ENCODE peak calls at places on chromosomes 16 and 17, in nine cellular contexts. E is fibroblast of lung; W is Kasumi-1; T is AG08395; F is stimulated activated naive CD4-positive, alpha-beta T cell; Z is KG1; K is effector CD4-positive, alpha-beta T cell; N is NAMALWA; L is activated naive CD4-positive, alpha-beta T cell treated with anti-CD3 and anti-CD28 coated beads, Interleukin-2, amount 10 ng/mL, durations not matched to agents 7 days and 5 days. U is an unnamed sample.

GRCh38 chr17:27283057-27283456 is 10.9 kb upstream of the WSB1 start:
- DNase-seq in F (no peak), W (peak), K (no peak), E (no peak), T (no peak), L (no peak), N (no peak), Z (peak), U (no peak)

GRCh38 chr17:20702692-20703091 is 123.2 kb downstream of the CDRT15L2 start:
- DNase-seq in Z (no peak), N (no peak), T (no peak), W (no peak), E (no peak), K (no peak), F (no peak), L (no peak), U (no peak)

GRCh38 chr17:8160741-8161221 is 2.0 kb downstream of the VAMP2 start:
- DNase-seq in F (no peak), N (no peak), T (no peak), L (no peak), W (no peak), K (no peak), E (no peak), Z (no peak), U (no peak)

GRCh38 chr17:65027305-65027704 is 29.2 kb downstream of the GNA13 start:
- DNase-seq in W (peak), L (peak), K (peak), T (peak), Z (no peak), N (peak), F (no peak), E (peak), U (peak)

GRCh38 chr17:72725432-72726068 is 366.9 kb downstream of the SLC39A11 start:
- DNase-seq in L (peak), K (peak), T (peak), E (peak), F (peak), W (peak), Z (no peak), N (peak), U (no peak)

GRCh38 chr16:4488486-4488967 is 12.3 kb downstream of the HMOX2 start:
- DNase-seq in T (no peak), K (no peak), W (no peak), Z (no peak), L (peak), N (no peak), E (no peak), F (no peak), U (no peak)

GRCh38 chr16:82133798-82134197 is 36.2 kb downstream of the MPHOSPH6 start:
- DNase-seq in L (peak), E (no peak), T (no peak), Z (no peak), N (no peak), K (no peak), W (peak), F (no peak), U (no peak)

GRCh38 chr16:709651-710499 is 4.3 kb upstream of the FBXL16 start:
- DNase-seq in K (no peak), L (no peak), E (peak), F (no peak), Z (no peak), T (peak), N (peak), W (no peak), U (peak)

GRCh38 chr17:10729334-10730193 is at the start of gene TMEM220:
- DNase-seq in L (peak), K (no peak), T (peak), F (peak), Z (no peak), W (peak), E (peak), N (no peak), U (peak)

GRCh38 chr16:23491490-23492391 is 18.6 kb downstream of the GGA2 start:
- DNase-seq in F (no peak), K (no peak), T (peak), L (no peak), W (no peak), E (no peak), Z (no peak), N (no peak), U (no peak)

GRCh38 chr16:86619263-86619935 is 41.0 kb downstream of the FOXL1 start:
- DNase-seq in K (no peak), T (peak), W (no peak), E (no peak), F (no peak), N (no peak), Z (no peak), L (no peak), U (no peak)

GRCh38 chr17:8940866-8941471 is 24.5 kb downstream of the PIK3R5 start:
- DNase-seq in N (no peak), W (no peak), K (no peak), E (no peak), F (peak), L (peak), Z (no peak), T (no peak), U (no peak)

GRCh38 chr17:7562208-7562605 is 488 bp downstream of the SENP3 start:
- DNase-seq in F (no peak), N (no peak), K (no peak), E (no peak), Z (no peak), T (no peak), W (no peak), L (no peak), U (no peak)

GRCh38 chr17:36994438-36994837 is 45.7 kb downstream of the AATF start:
- DNase-seq in F (no peak), E (no peak), L (no peak), W (no peak), K (no peak), Z (no peak), N (no peak), T (peak), U (peak)

GRCh38 chr16:30677931-30678585 is 19.8 kb downstream of the FBRS start:
- DNase-seq in L (no peak), F (no peak), T (no peak), E (no peak), W (no peak), K (no peak), Z (no peak), N (no peak), U (no peak)

GRCh38 chr16:58814348-58814801 is 80.3 kb upstream of the GOT2 start:
- DNase-seq in K (no peak), N (peak), T (peak), F (no peak), L (peak), E (peak), W (peak), Z (peak), U (no peak)

GRCh38 chr16:16131659-16132058 is 91.6 kb downstream of the ABCC6 start:
- DNase-seq in K (no peak), T (no peak), N (no peak), Z (no peak), L (no peak), W (no peak), F (no peak), E (no peak), U (no peak)

GRCh38 chr17:19364699-19365498 is 2.4 kb upstream of the B9D1 start:
- DNase-seq in W (no peak), Z (no peak), N (no peak), L (no peak), T (no peak), E (no peak), K (no peak), F (no peak), U (no peak)

GRCh38 chr17:75345514-75346167 is 56.4 kb upstream of the SLC25A19 start:
- DNase-seq in T (no peak), W (peak), F (no peak), Z (no peak), N (peak), L (peak), K (peak), E (no peak), U (no peak)

GRCh38 chr16:65510850-65511249 is 389.0 kb upstream of the CDH11 start:
- DNase-seq in F (no peak), N (no peak), T (no peak), Z (no peak), K (no peak), E (no peak), W (no peak), L (no peak), U (no peak)

GRCh38 chr16:17222756-17223411 is 247.9 kb downstream of the XYLT1 start:
- DNase-seq in Z (peak), K (no peak), T (no peak), N (no peak), L (no peak), F (no peak), W (no peak), E (no peak), U (no peak)

GRCh38 chr16:80792031-80792430 is 12.4 kb downstream of the CDYL2 start:
- DNase-seq in N (no peak), T (no peak), L (no peak), Z (no peak), E (peak), K (no peak), F (no peak), W (no peak), U (no peak)

GRCh38 chr16:67257486-67258159 is 8.8 kb downstream of the SLC9A5 start:
- DNase-seq in N (no peak), E (no peak), L (no peak), W (no peak), T (peak), K (no peak), F (no peak), Z (no peak), U (no peak)

GRCh38 chr17:549197-550040 is 165.2 kb downstream of the VPS53 start:
- DNase-seq in L (no peak), E (peak), N (no peak), F (no peak), T (peak), Z (no peak), W (no peak), K (no peak), U (no peak)

GRCh38 chr16:64094170-64094960 is 1027.5 kb downstream of the CDH11 start:
- DNase-seq in L (no peak), W (no peak), F (no peak), K (no peak), T (peak), Z (no peak), E (no peak), N (no peak), U (peak)

GRCh38 chr16:17885659-17886200 is 415.0 kb upstream of the XYLT1 start:
- DNase-seq in W (no peak), Z (no peak), N (no peak), E (no peak), T (no peak), K (no peak), F (no peak), L (no peak), U (no peak)

GRCh38 chr17:45782889-45783592 is 1.1 kb upstream of the CRHR1 start:
- DNase-seq in N (no peak), L (peak), T (no peak), F (peak), K (no peak), E (no peak), W (no peak), Z (no peak), U (no peak)

U was measured in skeletal muscle cell.